ENCODE peak calls at places on chromosomes 3 and 15, in six cellular contexts. Y is fibroblast of lung, K is psoas muscle, M is hepatocyte, N is mammary epithelial cell, P is H1. H is an unnamed sample. For H3K4me1 and H3K9me3, the result is how much of the 10 kb centered on the place peaks cover.

GRCh38 chr15:36356511-36356910 is 222.9 kb upstream of the CDIN1 start:
- DNase-seq in P (no peak), N (no peak), M (no peak), Y (no peak), K (no peak), H (no peak)

GRCh38 chr3:30347679-30348216 is 258.7 kb upstream of the TGFBR2 start:
- DNase-seq in N (peak), P (no peak), K (no peak), Y (peak), M (no peak), H (no peak)

GRCh38 chr3:101066776-101067175 is 73.6 kb upstream of the ABI3BP start:
- DNase-seq in K (no peak), Y (peak), N (peak), M (no peak), P (no peak), H (no peak)

GRCh38 chr3:157838457-157838856 is 267.8 kb downstream of the SHOX2 start:
- DNase-seq in M (no peak), Y (no peak), K (no peak), P (no peak), N (no peak), H (no peak)

GRCh38 chr3:51535146-51536019 is 3.1 kb upstream of the RAD54L2 start:
- DNase-seq in M (no peak), K (no peak), Y (no peak), P (no peak), N (peak), H (no peak)

GRCh38 chr15:93861413-93861812 is 369.9 kb upstream of the MCTP2 start:
- DNase-seq in P (no peak), M (no peak), Y (no peak), N (no peak), K (no peak), H (no peak)

GRCh38 chr3:127286571-127287140 is 1.2 kb downstream of the PRR20G start:
- DNase-seq in P (no peak), M (no peak), N (peak), K (no peak), Y (no peak), H (no peak)

GRCh38 chr3:195187609-195188529 is 83.1 kb downstream of the XXYLT1 start:
- DNase-seq in N (peak), M (no peak), P (no peak), K (no peak), Y (peak), H (no peak)

GRCh38 chr15:62465173-62465572 is 300.1 kb upstream of the C2CD4B start:
- DNase-seq in K (no peak), M (no peak), Y (no peak), N (no peak), P (no peak), H (no peak)

GRCh38 chr3:50303038-50303815 is at the start of gene HYAL1:
- DNase-seq in Y (no peak), P (peak), K (peak), M (peak), N (no peak), H (peak)

GRCh38 chr3:81749285-81749684 is 12.2 kb downstream of the GBE1 start:
- DNase-seq in P (no peak), N (no peak), Y (no peak), M (no peak), K (no peak), H (no peak)

GRCh38 chr3:81752604-81753003 is 8.8 kb downstream of the GBE1 start:
- DNase-seq in P (no peak), K (no peak), N (no peak), Y (no peak), M (no peak), H (no peak)

GRCh38 chr3:81758275-81758674 is 3.2 kb downstream of the GBE1 start:
- DNase-seq in P (no peak), K (no peak), Y (peak), M (no peak), N (no peak), H (no peak)

GRCh38 chr3:81753416-81754014 is 7.9 kb downstream of the GBE1 start:
- DNase-seq in K (no peak), P (no peak), N (no peak), Y (no peak), M (no peak), H (no peak)
- H3K4me1 ChIP-seq in K (half or more), P (under half), N (under half), Y (under half), M (under half), H (under half)

GRCh38 chr15:74374648-74375302 is 7.3 kb upstream of the CYP11A1 start:
- DNase-seq in N (no peak), K (no peak), P (peak), Y (no peak), M (no peak), H (no peak)

GRCh38 chr15:74376226-74376625 is 8.8 kb upstream of the CYP11A1 start:
- DNase-seq in P (no peak), N (no peak), Y (no peak), K (no peak), M (no peak), H (no peak)

GRCh38 chr15:74375303-74375693 is 7.9 kb upstream of the CYP11A1 start:
- DNase-seq in P (peak), M (peak), Y (peak), N (peak), K (peak), H (peak)

GRCh38 chr15:74373056-74373650 is 5.7 kb upstream of the CYP11A1 start:
- DNase-seq in P (no peak), K (no peak), N (no peak), Y (no peak), M (no peak), H (no peak)

DNA sequence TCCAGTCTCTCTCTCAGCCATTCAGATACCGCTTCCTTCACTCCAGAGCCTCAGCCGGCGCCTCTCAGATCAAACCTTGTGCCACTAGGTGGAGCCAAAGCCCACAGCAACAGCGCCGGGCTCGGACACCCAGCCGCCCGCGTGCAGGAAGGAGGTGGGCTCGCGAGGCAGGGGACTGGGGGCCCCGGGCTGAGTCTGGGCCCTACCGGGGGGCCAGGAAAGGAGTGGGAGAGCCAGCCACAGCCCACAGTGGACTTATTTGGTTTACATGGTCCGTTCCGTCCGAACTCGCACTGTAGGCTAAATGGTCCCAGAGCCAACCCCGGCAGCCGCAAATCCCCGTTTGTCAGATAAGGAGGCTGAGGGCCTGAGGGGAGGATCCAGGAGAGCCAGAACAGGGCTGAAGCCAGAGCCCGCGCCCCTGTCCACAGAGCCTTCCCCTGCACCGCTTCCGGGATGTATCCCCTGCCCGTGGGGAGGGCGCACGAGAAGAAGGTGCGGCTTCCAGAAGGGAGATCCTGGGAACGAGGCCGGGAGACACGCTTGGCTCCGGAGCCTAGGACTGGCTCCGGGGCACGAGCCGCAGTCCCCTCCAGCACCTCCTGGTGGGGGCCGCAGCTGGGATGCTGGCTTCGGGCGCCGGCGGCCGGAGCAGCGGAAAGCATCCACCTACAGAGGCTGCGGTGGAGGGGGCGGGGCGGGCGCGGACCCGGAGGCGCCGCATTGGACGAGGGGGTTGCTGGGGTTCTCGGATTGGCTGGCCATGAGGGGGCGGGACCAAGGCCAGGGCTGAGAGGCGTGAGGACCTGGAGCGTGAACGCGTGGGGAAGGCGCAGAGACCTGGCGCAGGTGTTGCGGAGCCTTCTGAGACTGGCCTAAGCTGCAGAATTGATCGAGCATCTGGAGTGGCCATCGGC is 6.5 kb upstream of the CYP11A1 start:
- DNase-seq in M (peak), K (peak), N (peak), Y (peak), P (peak), H (peak)
- H3K4me3 ChIP-seq in M (peak), K (peak), N (peak), Y (peak), P (peak), H (peak)

DNA sequence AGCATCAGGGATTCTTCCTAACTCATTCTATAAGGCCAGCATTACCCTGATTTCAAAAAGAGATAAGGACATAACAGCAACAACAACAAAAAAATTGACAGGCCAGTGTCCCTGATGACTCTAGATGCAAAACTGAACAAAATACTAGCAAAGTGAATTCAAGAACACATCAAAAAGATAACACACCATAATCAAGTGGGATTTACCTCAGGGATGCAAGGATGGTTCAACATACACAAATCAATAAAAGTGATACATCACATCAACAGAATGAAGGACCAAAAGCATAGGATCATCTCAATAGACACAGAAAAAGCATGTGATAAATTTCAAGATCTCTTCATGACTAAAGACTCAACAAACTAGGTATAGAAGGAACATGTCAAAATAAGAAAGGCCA is 119.6 kb downstream of the STT3B start:
- DNase-seq in K (no peak), P (no peak), M (no peak), Y (no peak), N (no peak), H (no peak)
- H3K9me3 ChIP-seq in K (half or more), P (under half), M (half or more), Y (under half), N (under half), H (under half)

DNA sequence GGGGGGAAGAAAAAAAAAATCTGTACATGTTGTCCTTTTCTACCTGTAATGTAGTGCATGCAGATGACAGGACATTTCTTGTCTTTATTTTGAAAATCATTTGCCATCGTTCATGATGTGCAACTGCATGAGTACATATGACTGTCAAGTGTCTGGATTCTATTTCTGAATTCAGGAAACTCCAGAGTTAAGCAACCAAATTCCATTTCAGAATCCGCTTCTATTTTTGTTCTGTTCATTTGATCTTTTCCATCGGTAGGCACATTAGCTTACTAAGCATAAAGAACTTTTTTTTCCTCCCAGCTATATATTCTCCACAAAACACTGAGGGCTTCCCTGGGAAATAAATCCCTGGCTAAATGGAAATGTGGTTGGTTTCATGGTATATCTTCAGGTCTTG is 365.5 kb downstream of the PTPRG start:
- DNase-seq in Y (peak), P (no peak), M (no peak), N (peak), K (no peak), H (no peak)
- H3K4me1 ChIP-seq in Y (under half), P (under half), M (under half), N (under half), K (half or more), H (under half)

DNA sequence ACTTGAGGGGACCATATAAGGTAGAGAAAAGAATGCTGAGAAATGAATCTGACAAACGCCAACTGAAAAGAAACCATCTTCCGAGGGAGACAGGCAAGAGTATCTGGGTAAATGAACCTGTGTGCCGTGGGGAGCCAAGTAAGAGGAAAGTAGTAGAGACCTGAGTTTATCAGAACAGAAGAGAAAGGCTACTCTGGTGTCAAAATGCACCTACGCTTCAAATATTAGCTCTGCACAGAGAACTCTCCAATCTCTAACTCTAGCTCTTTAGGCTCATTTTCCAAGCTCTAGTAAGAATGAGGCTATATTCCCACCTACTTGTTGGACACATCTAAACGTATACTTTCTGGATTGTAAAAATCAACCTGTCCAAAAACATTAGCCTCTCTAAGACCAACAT is 53.5 kb downstream of the TOP2B start:
- DNase-seq in Y (no peak), M (no peak), K (no peak), P (no peak), N (no peak), H (no peak)
- H3K4me3 ChIP-seq in Y (no peak), M (no peak), K (no peak), P (no peak), N (no peak), H (no peak)

DNA sequence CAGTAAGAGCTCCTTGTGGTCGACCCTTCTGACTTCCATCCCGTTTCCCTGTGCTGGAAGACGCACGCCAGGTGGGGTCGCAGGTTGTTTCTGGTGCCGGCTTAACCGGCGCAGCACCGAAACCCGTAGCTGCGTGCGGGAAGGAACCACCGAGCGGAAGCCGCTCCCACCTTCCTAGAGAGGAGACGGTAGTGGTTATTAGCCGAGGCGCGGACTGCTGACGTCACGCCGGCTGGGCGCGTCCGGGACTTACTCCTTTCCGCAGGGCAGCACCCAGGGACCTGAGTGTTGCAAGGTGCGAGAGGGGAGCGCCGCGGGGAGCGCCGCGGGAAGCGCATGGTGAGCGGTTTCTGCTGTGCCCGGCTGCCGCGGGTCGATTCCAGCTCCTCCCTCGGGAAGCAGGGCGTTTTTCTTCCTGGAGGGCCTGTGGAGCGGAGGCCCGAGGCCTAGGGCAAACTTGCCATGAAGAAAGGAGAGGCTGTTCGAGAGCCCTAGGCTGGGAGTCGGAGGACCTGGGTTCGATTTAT is at the start of gene ZNF501:
- DNase-seq in N (peak), K (peak), P (peak), M (peak), Y (peak), H (peak)
- H3K9me3 ChIP-seq in N (half or more), K (half or more), P (half or more), M (under half), Y (under half), H (under half)

DNA sequence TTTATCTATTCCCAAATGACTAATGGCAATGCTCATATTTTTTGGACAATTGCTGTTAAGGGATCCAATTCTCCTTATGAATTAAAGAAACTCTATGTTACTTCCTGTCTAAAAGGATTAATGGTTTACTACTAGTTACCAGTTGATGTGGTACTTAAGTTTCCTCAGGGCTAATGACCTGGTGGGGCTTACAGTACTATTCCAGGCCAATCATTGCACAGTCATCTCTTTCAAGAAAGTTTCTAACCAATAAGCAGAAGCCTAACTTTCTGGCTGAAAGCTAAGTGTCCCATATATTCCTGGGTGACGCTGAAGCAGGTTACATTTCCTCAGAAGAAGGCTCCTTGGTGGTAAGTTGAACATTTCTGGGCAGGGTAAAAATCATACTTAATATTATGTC is at the start of gene SLC12A1:
- DNase-seq in P (no peak), N (no peak), Y (no peak), M (no peak), K (no peak), H (no peak)
- H3K4me1 ChIP-seq in P (under half), N (under half), Y (under half), M (under half), K (under half), H (under half)

GRCh38 chr3:61565569-61565968 is 4.2 kb downstream of the PTPRG start:
- DNase-seq in P (no peak), Y (no peak), N (no peak), K (no peak), M (no peak), H (no peak)
- H3K4me3 ChIP-seq in P (no peak), Y (peak), N (no peak), K (no peak), M (no peak), H (no peak)

GRCh38 chr3:96259-96658 is 100.3 kb upstream of the CHL1 start:
- DNase-seq in M (no peak), N (no peak), K (no peak), Y (no peak), P (no peak), H (no peak)

GRCh38 chr3:99515-99914 is 97.0 kb upstream of the CHL1 start:
- DNase-seq in Y (no peak), M (no peak), K (no peak), N (no peak), P (no peak), H (no peak)

DNA sequence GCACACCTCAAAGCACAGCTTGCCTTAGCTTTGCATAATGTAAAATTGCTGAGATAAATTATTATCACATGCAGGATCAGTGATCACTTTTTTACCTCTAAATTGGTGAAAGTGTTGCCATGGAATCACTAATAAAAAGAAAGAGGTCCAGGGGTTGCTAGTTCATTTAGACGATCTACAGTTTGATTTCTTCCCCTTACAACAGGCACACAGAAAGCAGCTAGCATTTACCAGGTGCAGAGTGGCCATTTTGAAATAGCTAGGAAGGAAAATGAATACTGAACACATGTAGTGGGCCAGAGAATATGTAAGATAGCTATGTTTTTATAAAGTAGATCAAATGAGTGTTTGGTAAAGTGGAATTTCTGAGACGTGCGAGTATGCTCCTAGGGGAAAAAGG is 98.7 kb upstream of the CHL1 start:
- DNase-seq in Y (no peak), M (no peak), N (no peak), K (no peak), P (no peak), H (no peak)
- H3K9me3 ChIP-seq in Y (under half), M (under half), N (under half), K (under half), P (under half), H (under half)

H was measured in right cardiac atrium.